ENCODE peak calls at places on chromosomes 3 and 15, in five cellular contexts. S, B, D, E and R are unnamed samples.
A peak's percentile ranks its signal among the peaks of the same experiment; 100 is the strongest.

GRCh38 chr3:43838877-43839276 is 148.1 kb downstream of the ABHD5 start:
- DNase-seq in S (no peak), B (no peak), D (no peak), E (no peak), R (no peak)

GRCh38 chr3:61169621-61170251 is 81.5 kb downstream of the FHIT start:
- DNase-seq in S (no peak), B (no peak), D (no peak), E (no peak), R (no peak)

GRCh38 chr3:157499342-157499963 is 3.8 kb downstream of the VEPH1 start:
- DNase-seq in S (peak; percentile 45), B (no peak), D (peak; percentile 49), E (no peak), R (peak; percentile 18)

GRCh38 chr15:77599899-77600298 is 32.8 kb downstream of the LINGO1 start:
- DNase-seq in S (peak; percentile 22), B (peak; percentile 22), D (peak; percentile 26), E (no peak), R (peak; percentile 43)

GRCh38 chr3:182342252-182342651 is 451.1 kb upstream of the ATP11B start:
- DNase-seq in S (no peak), B (no peak), D (no peak), E (no peak), R (no peak)

GRCh38 chr3:54053201-54053600 is 69.2 kb upstream of the CACNA2D3 start:
- DNase-seq in S (no peak), B (no peak), D (peak; percentile 8), E (no peak), R (no peak)

GRCh38 chr3:49841806-49842205 is 14.6 kb downstream of the TRAIP start:
- DNase-seq in S (no peak), B (no peak), D (no peak), E (no peak), R (no peak)

GRCh38 chr3:107680698-107681097 is 157.9 kb downstream of the BBX start:
- DNase-seq in S (peak; percentile 41), B (peak; percentile 51), D (peak; percentile 75), E (no peak), R (no peak)

GRCh38 chr15:66019826-66020398 is 150.6 kb downstream of the RAB11A start:
- DNase-seq in S (no peak), B (no peak), D (no peak), E (no peak), R (no peak)